ENCODE peak calls at places on chromosomes 16 and 17, in four cellular contexts. M, T, B and Z are unnamed samples.

GRCh38 chr17:82317394-82318168 is at the start of gene CD7:
- DNase-seq in M (no peak), T (no peak), B (no peak), Z (no peak)

GRCh38 chr17:1031711-1032110 is 34.8 kb downstream of the TIMM22 start:
- DNase-seq in M (no peak), T (peak), B (peak), Z (no peak)

GRCh38 chr16:86095906-86096485 is 197.0 kb downstream of the IRF8 start:
- DNase-seq in M (no peak), T (no peak), B (peak), Z (no peak)

GRCh38 chr17:59829217-59830006 is 63.3 kb downstream of the TUBD1 start:
- DNase-seq in M (peak), T (peak), B (no peak), Z (peak)

GRCh38 chr16:16994831-16995230 is 475.9 kb downstream of the XYLT1 start:
- DNase-seq in M (no peak), T (no peak), B (no peak), Z (no peak)

GRCh38 chr16:23499801-23500200 is 10.5 kb downstream of the GGA2 start:
- DNase-seq in M (no peak), T (no peak), B (peak), Z (no peak)

GRCh38 chr17:46193246-46193625 is at the start of gene KANSL1:
- DNase-seq in M (peak), T (peak), B (peak), Z (peak)

GRCh38 chr16:2704983-2705275 is 15.1 kb downstream of the PRSS27 start:
- DNase-seq in M (no peak), T (no peak), B (no peak), Z (no peak)

GRCh38 chr16:83899272-83899897 is 470 bp downstream of the MLYCD start:
- DNase-seq in M (no peak), T (peak), B (peak), Z (peak)

GRCh38 chr17:55690105-55690508 is 32.6 kb downstream of the TMEM100 start:
- DNase-seq in M (no peak), T (peak), B (no peak), Z (no peak)

GRCh38 chr16:56931253-56931768 is 631 bp upstream of the HERPUD1 start:
- DNase-seq in M (no peak), T (no peak), B (no peak), Z (no peak)

GRCh38 chr16:68396481-68396880 is 51.8 kb downstream of the SMPD3 start:
- DNase-seq in M (peak), T (peak), B (no peak), Z (peak)

GRCh38 chr16:11252482-11252931 is 3.5 kb downstream of the SOCS1 start:
- DNase-seq in M (no peak), T (no peak), B (no peak), Z (no peak)

GRCh38 chr17:43720311-43721060 is 38.1 kb downstream of the SOST start:
- DNase-seq in M (no peak), T (peak), B (peak), Z (peak)

GRCh38 chr17:57948555-57949420 is 6.4 kb downstream of the CUEDC1 start:
- DNase-seq in M (peak), T (peak), B (peak), Z (peak)

GRCh38 chr17:67867591-67867990 is 42.3 kb downstream of the BPTF start:
- DNase-seq in M (no peak), T (no peak), B (no peak), Z (no peak)

GRCh38 chr17:22503322-22503899 is 811.1 kb downstream of the KCNJ18 start:
- DNase-seq in M (no peak), T (no peak), B (no peak), Z (no peak)

GRCh38 chr17:2215616-2216364 is 87.8 kb downstream of the SMG6 start:
- DNase-seq in M (no peak), T (peak), B (peak), Z (peak)

GRCh38 chr17:59753522-59754467 is 46.3 kb downstream of the VMP1 start:
- DNase-seq in M (peak), T (peak), B (no peak), Z (peak)

GRCh38 chr17:29619251-29619650 is 3.5 kb downstream of the CORO6 start:
- DNase-seq in M (no peak), T (peak), B (peak), Z (peak)

GRCh38 chr17:58313815-58314705 is 14.5 kb downstream of the TSPOAP1 start:
- DNase-seq in M (no peak), T (no peak), B (no peak), Z (no peak)

GRCh38 chr17:46009681-46010596 is 10.9 kb downstream of the STH start:
- DNase-seq in M (no peak), T (peak), B (no peak), Z (peak)

GRCh38 chr16:86661715-86662114 is 83.4 kb downstream of the FOXL1 start:
- DNase-seq in M (no peak), T (peak), B (no peak), Z (no peak)

GRCh38 chr17:37643829-37644228 is 583 bp upstream of the DDX52 start:
- DNase-seq in M (no peak), T (no peak), B (no peak), Z (peak)

GRCh38 chr17:49637050-49637449 is 40.8 kb downstream of the SPOP start:
- DNase-seq in M (no peak), T (no peak), B (no peak), Z (peak)

GRCh38 chr16:8600144-8600856 is 10.0 kb upstream of the TMEM114 start:
- DNase-seq in M (no peak), T (no peak), B (no peak), Z (no peak)

GRCh38 chr17:46002311-46002972 is 3.4 kb downstream of the STH start:
- DNase-seq in M (peak), T (peak), B (peak), Z (peak)

GRCh38 chr16:29962344-29962994 is 590 bp downstream of the TMEM219 start:
- DNase-seq in M (no peak), T (peak), B (no peak), Z (peak)